ENCODE peak calls at places on chromosomes 5 and 9, in four cellular contexts. R, Z, N and L are unnamed samples.

GRCh38 chr5:61965074-61965473 is 340.9 kb upstream of the KIF2A start:
- DNase-seq in R (no peak), Z (no peak), N (no peak), L (no peak)

GRCh38 chr5:100827481-100827889 is 75.6 kb downstream of the ST8SIA4 start:
- DNase-seq in R (no peak), Z (no peak), N (no peak), L (no peak)

GRCh38 chr9:107975426-107976010 is 485.9 kb upstream of the KLF4 start:
- DNase-seq in R (no peak), Z (no peak), N (no peak), L (no peak)

GRCh38 chr9:119365291-119366027 is 3.8 kb downstream of the BRINP1 start:
- DNase-seq in R (peak), Z (no peak), N (peak), L (no peak)

GRCh38 chr5:99674086-99674485 is 745.3 kb upstream of the CHD1 start:
- DNase-seq in R (no peak), Z (no peak), N (no peak), L (no peak)

GRCh38 chr5:36403601-36404311 is 102.1 kb upstream of the RANBP3L start:
- DNase-seq in R (no peak), Z (no peak), N (no peak), L (peak)

GRCh38 chr5:173328896-173329369 is 719 bp upstream of the STC2 start:
- DNase-seq in R (peak), Z (no peak), N (no peak), L (peak)

GRCh38 chr9:8599937-8600336 is 800.4 kb upstream of the DMAC1 start:
- DNase-seq in R (peak), Z (no peak), N (no peak), L (no peak)

GRCh38 chr5:92559743-92560142 is 1021.3 kb downstream of the NR2F1-AS1 start:
- DNase-seq in R (no peak), Z (no peak), N (no peak), L (peak)

GRCh38 chr5:179343021-179343781 is 2.1 kb downstream of the ADAMTS2 start:
- DNase-seq in R (no peak), Z (no peak), N (no peak), L (no peak)

GRCh38 chr5:148735301-148735700 is 81.0 kb upstream of the HTR4 start:
- DNase-seq in R (no peak), Z (no peak), N (no peak), L (peak)

GRCh38 chr5:170306381-170306790 is 8.8 kb upstream of the LCP2 start:
- DNase-seq in R (no peak), Z (no peak), N (peak), L (peak)

GRCh38 chr5:179786861-179787260 is 6.9 kb upstream of the LTC4S start:
- DNase-seq in R (no peak), Z (no peak), N (no peak), L (no peak)

GRCh38 chr5:123147128-123147527 is 58.1 kb downstream of the PRDM6 start:
- DNase-seq in R (no peak), Z (no peak), N (no peak), L (no peak)

DNA sequence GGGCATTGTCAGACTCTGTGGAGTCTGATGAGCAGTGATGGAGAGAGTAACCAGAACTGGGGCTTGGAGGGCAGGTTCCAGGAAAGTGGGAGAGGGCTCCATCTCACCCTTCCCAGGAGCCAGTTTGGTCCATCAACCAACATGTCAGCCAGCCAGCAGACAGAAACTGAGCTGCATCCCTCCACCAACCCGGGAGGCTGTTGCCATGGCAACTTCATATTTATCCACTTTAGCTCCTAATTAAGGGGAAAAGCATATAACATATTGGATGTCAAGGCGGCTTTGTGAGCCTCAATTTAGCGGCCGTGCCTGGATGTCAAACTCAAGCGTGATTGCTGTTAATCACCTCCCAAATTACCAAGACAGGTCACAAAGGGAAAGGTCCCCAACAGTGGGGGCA is 81.5 kb upstream of the ARAP3 start:
- DNase-seq in R (no peak), Z (no peak), N (no peak), L (no peak)
- TF ChIP-seq CHD1 in R (no peak), Z (no peak), N (no peak), L (no peak)

GRCh38 chr5:157175071-157175612 is 5.5 kb upstream of the ITK start:
- DNase-seq in R (no peak), Z (no peak), N (no peak), L (no peak)

GRCh38 chr5:157177935-157178334 is 2.7 kb upstream of the ITK start:
- DNase-seq in R (no peak), Z (no peak), N (no peak), L (no peak)

GRCh38 chr5:157180374-157181264 is at the start of gene ITK:
- DNase-seq in R (no peak), Z (no peak), N (no peak), L (no peak)

GRCh38 chr5:157182143-157182757 is 1.6 kb downstream of the ITK start:
- DNase-seq in R (no peak), Z (no peak), N (no peak), L (no peak)

DNA sequence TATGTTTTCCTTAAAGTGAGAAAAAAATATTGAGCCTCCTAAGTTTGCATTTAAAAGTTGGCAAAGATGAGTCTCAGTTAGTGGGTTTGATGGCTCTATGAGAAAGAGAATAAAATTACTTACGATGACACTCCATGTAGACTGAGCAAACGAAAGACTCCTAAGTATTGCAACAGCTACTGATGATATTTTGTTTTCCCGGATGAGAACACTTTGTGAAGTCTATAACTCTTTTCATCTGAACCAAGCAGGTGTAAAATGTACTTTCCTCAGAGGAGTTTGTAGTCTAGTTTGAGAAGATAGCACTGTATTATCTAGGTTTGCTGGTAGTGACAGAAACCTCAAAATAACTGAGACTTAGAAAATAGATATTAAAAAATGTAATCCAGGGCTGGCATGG is 1.7 kb upstream of the ITK start:
- DNase-seq in R (no peak), Z (no peak), N (no peak), L (no peak)
- H3K4me3 ChIP-seq in R (no peak), Z (no peak), N (no peak), L (no peak)

GRCh38 chr5:82295144-82295543 is 17.0 kb upstream of the RPS23 start:
- DNase-seq in R (no peak), Z (no peak), N (peak), L (peak)
- TF ChIP-seq CHD1 in R (no peak), Z (no peak), N (no peak), L (no peak)

GRCh38 chr9:83266618-83267543 is 203.9 kb upstream of the RASEF start:
- DNase-seq in R (no peak), Z (no peak), N (peak), L (no peak)
- H3K4me3 ChIP-seq in R (no peak), Z (no peak), N (no peak), L (no peak)

GRCh38 chr5:3595102-3595961 is at the start of gene IRX1:
- DNase-seq in R (peak), Z (no peak), N (no peak), L (no peak)

GRCh38 chr5:3596261-3596825 is 711 bp downstream of the IRX1 start:
- DNase-seq in R (peak), Z (no peak), N (no peak), L (no peak)

GRCh38 chr5:3594514-3595101 is 1.0 kb upstream of the IRX1 start:
- DNase-seq in R (peak), Z (no peak), N (no peak), L (no peak)

GRCh38 chr5:3592298-3592697 is 3.3 kb upstream of the IRX1 start:
- DNase-seq in R (peak), Z (no peak), N (no peak), L (no peak)

GRCh38 chr5:3593771-3594513 is 1.7 kb upstream of the IRX1 start:
- DNase-seq in R (peak), Z (no peak), N (no peak), L (no peak)
- TF ChIP-seq CHD1 in R (no peak), Z (no peak), N (no peak), L (no peak)